ENCODE peak calls at places on chromosomes 5 and 9, in ten cellular contexts. A, W, Z, L, S, Q, J, O, P and T are unnamed samples.

GRCh38 chr5:154860123-154860522 is 1.7 kb downstream of the CNOT8 start:
- DNase-seq in A (peak), W (no peak), Z (no peak), L (peak), S (peak), Q (no peak), J (no peak), O (no peak), P (peak), T (no peak)

GRCh38 chr5:74272019-74272775 is 368.3 kb downstream of the ENC1 start:
- DNase-seq in A (no peak), W (no peak), Z (no peak), L (no peak), S (no peak), Q (no peak), J (no peak), O (no peak), P (no peak), T (no peak)

GRCh38 chr9:69495331-69495730 is 170.3 kb downstream of the ENTREP1 start:
- DNase-seq in A (no peak), W (no peak), Z (no peak), L (no peak), S (no peak), Q (no peak), J (no peak), O (no peak), P (no peak), T (no peak)

GRCh38 chr5:141843156-141843927 is 34.9 kb downstream of the PCDH1 start:
- DNase-seq in A (no peak), W (peak), Z (no peak), L (no peak), S (no peak), Q (no peak), J (no peak), O (no peak), P (no peak), T (no peak)

GRCh38 chr9:129628709-129629108 is 2.7 kb downstream of the NTMT1 start:
- DNase-seq in A (no peak), W (no peak), Z (no peak), L (no peak), S (no peak), Q (no peak), J (no peak), O (no peak), P (no peak), T (no peak)

GRCh38 chr5:87827561-87827960 is 414.8 kb upstream of the CCNH start:
- DNase-seq in A (peak), W (no peak), Z (no peak), L (no peak), S (no peak), Q (no peak), J (no peak), O (no peak), P (no peak), T (no peak)

GRCh38 chr5:10509593-10509992 is 54.3 kb upstream of the ANKRD33B start:
- DNase-seq in A (no peak), W (no peak), Z (no peak), L (no peak), S (no peak), Q (no peak), J (no peak), O (no peak), P (no peak), T (no peak)

GRCh38 chr9:100561256-100561655 is 16.6 kb upstream of the CAVIN4 start:
- DNase-seq in A (no peak), W (no peak), Z (no peak), L (no peak), S (no peak), Q (no peak), J (no peak), O (no peak), P (no peak), T (no peak)

GRCh38 chr9:128093016-128093415 is 25.0 kb downstream of the SLC25A25 start:
- DNase-seq in A (no peak), W (no peak), Z (no peak), L (no peak), S (no peak), Q (no peak), J (no peak), O (no peak), P (no peak), T (no peak)

GRCh38 chr9:17531642-17532254 is 47.1 kb upstream of the SH3GL2 start:
- DNase-seq in A (peak), W (peak), Z (peak), L (peak), S (peak), Q (peak), J (peak), O (peak), P (no peak), T (no peak)

GRCh38 chr9:21657966-21658667 is 144.3 kb upstream of the MTAP start:
- DNase-seq in A (no peak), W (no peak), Z (no peak), L (peak), S (no peak), Q (no peak), J (no peak), O (no peak), P (no peak), T (no peak)

GRCh38 chr5:177431317-177432142 is 5.1 kb downstream of the GRK6 start:
- DNase-seq in A (no peak), W (no peak), Z (no peak), L (no peak), S (peak), Q (peak), J (peak), O (no peak), P (peak), T (peak)

GRCh38 chr9:89986190-89986589 is 381.4 kb downstream of the GADD45G start:
- DNase-seq in A (no peak), W (no peak), Z (no peak), L (no peak), S (no peak), Q (no peak), J (no peak), O (no peak), P (no peak), T (no peak)

GRCh38 chr5:34721359-34721758 is 65.2 kb downstream of the RAI14 start:
- DNase-seq in A (no peak), W (no peak), Z (no peak), L (no peak), S (no peak), Q (no peak), J (no peak), O (no peak), P (no peak), T (no peak)

GRCh38 chr9:115210699-115211098 is 92.7 kb upstream of the TNC start:
- DNase-seq in A (no peak), W (no peak), Z (no peak), L (no peak), S (no peak), Q (no peak), J (no peak), O (no peak), P (no peak), T (no peak)